ENCODE peak calls at places on chromosomes 6 and 20, in eight cellular contexts. One of them, this sample, is unnamed.

GRCh38 chr6:14664112-14664592 is 546.6 kb downstream of the CD83 start:
- DNase-seq in NCI-H510A treated with DMSO at 0.1 percent for 48 hours: no peak
- DNase-seq in Right ventricle myocardium superior: no peak
- DNase-seq in naive B cell: peak
- DNase-seq in fibroblast of the aortic adventitia: no peak
- DNase-seq in lower lobe of right lung: no peak
- DNase-seq in fibroblast of villous mesenchyme: peak
- DNase-seq in activated CD4-positive, CD25-positive, alpha-beta regulatory T cell: no peak
- DNase-seq in this sample: peak

GRCh38 chr6:155013457-155013876 is 18.4 kb downstream of the TIAM2 start:
- DNase-seq in NCI-H510A treated with DMSO at 0.1 percent for 48 hours: peak
- DNase-seq in Right ventricle myocardium superior: no peak
- DNase-seq in naive B cell: no peak
- DNase-seq in fibroblast of the aortic adventitia: no peak
- DNase-seq in lower lobe of right lung: no peak
- DNase-seq in fibroblast of villous mesenchyme: peak
- DNase-seq in activated CD4-positive, CD25-positive, alpha-beta regulatory T cell: no peak
- DNase-seq in this sample: no peak

GRCh38 chr6:118801257-118801656 is 92.7 kb upstream of the ASF1A start:
- DNase-seq in NCI-H510A treated with DMSO at 0.1 percent for 48 hours: no peak
- DNase-seq in Right ventricle myocardium superior: no peak
- DNase-seq in naive B cell: no peak
- DNase-seq in fibroblast of the aortic adventitia: no peak
- DNase-seq in lower lobe of right lung: no peak
- DNase-seq in fibroblast of villous mesenchyme: no peak
- DNase-seq in activated CD4-positive, CD25-positive, alpha-beta regulatory T cell: no peak
- DNase-seq in this sample: no peak

GRCh38 chr20:9483131-9483530 is 31.3 kb upstream of the LAMP5 start:
- DNase-seq in NCI-H510A treated with DMSO at 0.1 percent for 48 hours: no peak
- DNase-seq in Right ventricle myocardium superior: no peak
- DNase-seq in naive B cell: no peak
- DNase-seq in fibroblast of the aortic adventitia: no peak
- DNase-seq in lower lobe of right lung: no peak
- DNase-seq in fibroblast of villous mesenchyme: no peak
- DNase-seq in activated CD4-positive, CD25-positive, alpha-beta regulatory T cell: no peak
- DNase-seq in this sample: no peak

GRCh38 chr20:57656821-57657536 is 36.8 kb upstream of the ZBP1 start:
- DNase-seq in NCI-H510A treated with DMSO at 0.1 percent for 48 hours: no peak
- DNase-seq in Right ventricle myocardium superior: peak
- DNase-seq in naive B cell: no peak
- DNase-seq in fibroblast of the aortic adventitia: no peak
- DNase-seq in lower lobe of right lung: peak
- DNase-seq in fibroblast of villous mesenchyme: no peak
- DNase-seq in activated CD4-positive, CD25-positive, alpha-beta regulatory T cell: no peak
- DNase-seq in this sample: no peak

GRCh38 chr6:85580878-85581267 is 12.8 kb downstream of the SNX14 start:
- DNase-seq in NCI-H510A treated with DMSO at 0.1 percent for 48 hours: no peak
- DNase-seq in Right ventricle myocardium superior: peak
- DNase-seq in naive B cell: no peak
- DNase-seq in fibroblast of the aortic adventitia: peak
- DNase-seq in lower lobe of right lung: no peak
- DNase-seq in fibroblast of villous mesenchyme: peak
- DNase-seq in activated CD4-positive, CD25-positive, alpha-beta regulatory T cell: no peak
- DNase-seq in this sample: no peak

GRCh38 chr6:137472738-137473137 is 21.5 kb downstream of the OLIG3 start:
- DNase-seq in NCI-H510A treated with DMSO at 0.1 percent for 48 hours: no peak
- DNase-seq in Right ventricle myocardium superior: no peak
- DNase-seq in naive B cell: no peak
- DNase-seq in fibroblast of the aortic adventitia: no peak
- DNase-seq in lower lobe of right lung: no peak
- DNase-seq in fibroblast of villous mesenchyme: no peak
- DNase-seq in activated CD4-positive, CD25-positive, alpha-beta regulatory T cell: no peak
- DNase-seq in this sample: no peak

GRCh38 chr20:23493172-23493772 is 2.4 kb downstream of the CST8 start:
- DNase-seq in NCI-H510A treated with DMSO at 0.1 percent for 48 hours: no peak
- DNase-seq in Right ventricle myocardium superior: no peak
- DNase-seq in naive B cell: no peak
- DNase-seq in fibroblast of the aortic adventitia: no peak
- DNase-seq in lower lobe of right lung: no peak
- DNase-seq in fibroblast of villous mesenchyme: no peak
- DNase-seq in activated CD4-positive, CD25-positive, alpha-beta regulatory T cell: no peak
- DNase-seq in this sample: no peak

GRCh38 chr20:18628330-18628941 is 40.6 kb downstream of the DTD1 start:
- DNase-seq in NCI-H510A treated with DMSO at 0.1 percent for 48 hours: peak
- DNase-seq in Right ventricle myocardium superior: no peak
- DNase-seq in naive B cell: no peak
- DNase-seq in fibroblast of the aortic adventitia: no peak
- DNase-seq in lower lobe of right lung: no peak
- DNase-seq in fibroblast of villous mesenchyme: no peak
- DNase-seq in activated CD4-positive, CD25-positive, alpha-beta regulatory T cell: no peak
- DNase-seq in this sample: peak

GRCh38 chr20:2911200-2911599 is 37.9 kb downstream of the PTPRA start:
- DNase-seq in NCI-H510A treated with DMSO at 0.1 percent for 48 hours: no peak
- DNase-seq in Right ventricle myocardium superior: no peak
- DNase-seq in naive B cell: no peak
- DNase-seq in fibroblast of the aortic adventitia: peak
- DNase-seq in lower lobe of right lung: no peak
- DNase-seq in fibroblast of villous mesenchyme: no peak
- DNase-seq in activated CD4-positive, CD25-positive, alpha-beta regulatory T cell: no peak
- DNase-seq in this sample: no peak

GRCh38 chr6:110777636-110778035 is 37.6 kb downstream of the CDK19 start:
- DNase-seq in NCI-H510A treated with DMSO at 0.1 percent for 48 hours: no peak
- DNase-seq in Right ventricle myocardium superior: no peak
- DNase-seq in naive B cell: no peak
- DNase-seq in fibroblast of the aortic adventitia: no peak
- DNase-seq in lower lobe of right lung: no peak
- DNase-seq in fibroblast of villous mesenchyme: no peak
- DNase-seq in activated CD4-positive, CD25-positive, alpha-beta regulatory T cell: no peak
- DNase-seq in this sample: no peak

GRCh38 chr6:7237653-7238190 is 75.3 kb downstream of the SSR1 start:
- DNase-seq in NCI-H510A treated with DMSO at 0.1 percent for 48 hours: no peak
- DNase-seq in Right ventricle myocardium superior: no peak
- DNase-seq in naive B cell: no peak
- DNase-seq in fibroblast of the aortic adventitia: no peak
- DNase-seq in lower lobe of right lung: no peak
- DNase-seq in fibroblast of villous mesenchyme: no peak
- DNase-seq in activated CD4-positive, CD25-positive, alpha-beta regulatory T cell: no peak
- DNase-seq in this sample: no peak

This sample was measured in NAMALWA.